ENCODE peak calls at places on chromosomes 6 and 20, in four cellular contexts. H is Kasumi-1; U is activated CD8-positive, alpha-beta memory T cell treated with anti-CD3 and anti-CD28 coated beads for 48 hours; B is AG08395. O is an unnamed sample.

GRCh38 chr6:130969807-130970491 is 93.1 kb downstream of the EPB41L2 start:
- DNase-seq in H (no peak), U (no peak), B (peak), O (no peak)

GRCh38 chr20:62066983-62067433 is 1.3 kb upstream of the TAF4 start:
- DNase-seq in H (no peak), U (no peak), B (peak), O (peak)

GRCh38 chr6:56370127-56370540 is 122.8 kb upstream of the COL21A1 start:
- DNase-seq in H (no peak), U (no peak), B (peak), O (peak)

GRCh38 chr20:40893610-40894242 is 134.9 kb upstream of the TOP1 start:
- DNase-seq in H (no peak), U (no peak), B (no peak), O (no peak)

GRCh38 chr6:167682125-167682524 is 144.6 kb upstream of the AFDN start:
- DNase-seq in H (no peak), U (no peak), B (no peak), O (no peak)

GRCh38 chr6:13194852-13195251 is 133.5 kb downstream of the TBC1D7 start:
- DNase-seq in H (peak), U (no peak), B (peak), O (peak)

GRCh38 chr6:32151131-32151884 is 431 bp downstream of the PRRT1 start:
- DNase-seq in H (no peak), U (no peak), B (no peak), O (peak)

GRCh38 chr6:163725008-163725941 is 310.8 kb downstream of the QKI start:
- DNase-seq in H (no peak), U (no peak), B (no peak), O (no peak)

GRCh38 chr6:79544299-79544927 is 7.2 kb upstream of the LCA5 start:
- DNase-seq in H (no peak), U (no peak), B (peak), O (peak)

GRCh38 chr6:105688573-105688972 is 285.7 kb upstream of the PREP start:
- DNase-seq in H (no peak), U (no peak), B (no peak), O (no peak)

GRCh38 chr6:13511913-13512717 is 24.7 kb upstream of the GFOD1 start:
- DNase-seq in H (no peak), U (no peak), B (no peak), O (peak)

GRCh38 chr20:36919715-36920333 is 31.7 kb downstream of the SAMHD1 start:
- DNase-seq in H (peak), U (no peak), B (peak), O (peak)

GRCh38 chr20:25465398-25465797 is 57.9 kb downstream of the GINS1 start:
- DNase-seq in H (no peak), U (no peak), B (no peak), O (no peak)

GRCh38 chr20:31713312-31714049 is 9.2 kb downstream of the BCL2L1 start:
- DNase-seq in H (no peak), U (no peak), B (peak), O (peak)

GRCh38 chr6:14748679-14749078 is 497.2 kb upstream of the JARID2 start:
- DNase-seq in H (no peak), U (no peak), B (no peak), O (no peak)

GRCh38 chr20:49786226-49786625 is 26.4 kb upstream of the SLC9A8 start:
- DNase-seq in H (no peak), U (no peak), B (no peak), O (no peak)

GRCh38 chr6:53795702-53796450 is 1.1 kb downstream of the LRRC1 start:
- DNase-seq in H (no peak), U (no peak), B (no peak), O (peak)

GRCh38 chr20:62736026-62736406 is 27.4 kb downstream of the NTSR1 start:
- DNase-seq in H (no peak), U (no peak), B (no peak), O (no peak)

GRCh38 chr6:42569102-42570028 is 5.5 kb downstream of the UBR2 start:
- DNase-seq in H (peak), U (no peak), B (peak), O (no peak)

GRCh38 chr20:42378826-42379225 is 760.6 kb upstream of the CHD6 start:
- DNase-seq in H (no peak), U (no peak), B (no peak), O (no peak)